ENCODE peak calls at places on chromosomes 7 and 10, in seven cellular contexts. W, B, P, E, L, D and Z are unnamed samples.

GRCh38 chr7:69130421-69130820 is 467.9 kb upstream of the AUTS2 start:
- DNase-seq in E (no peak), P (no peak), D (no peak), W (no peak), L (no peak), B (no peak), Z (no peak)

GRCh38 chr7:121305109-121305508 is 23.7 kb upstream of the WNT16 start:
- DNase-seq in E (no peak), D (no peak), L (no peak), P (no peak), B (no peak), W (no peak), Z (no peak)

GRCh38 chr7:36406156-36406555 is 16.5 kb downstream of the ANLN start:
- DNase-seq in B (peak; percentile 69), L (no peak), P (no peak), D (no peak), W (no peak), E (no peak), Z (no peak)

GRCh38 chr7:27170936-27171635 is 3.0 kb downstream of the HOXA10 start:
- DNase-seq in P (no peak), W (no peak), E (no peak), L (no peak), D (no peak), B (no peak), Z (no peak)

GRCh38 chr10:132458595-132459251 is 61.7 kb downstream of the PWWP2B start:
- DNase-seq in D (peak; percentile 36), L (no peak), B (peak; percentile 68), P (peak; percentile 66), W (peak; percentile 60), E (peak; percentile 78), Z (peak; percentile 84)

GRCh38 chr10:60661627-60662026 is 116.7 kb upstream of the CDK1 start:
- DNase-seq in W (no peak), B (no peak), E (no peak), L (peak; percentile 68), D (no peak), P (no peak), Z (no peak)

GRCh38 chr10:34124522-34125035 is 690.5 kb downstream of the PARD3 start:
- DNase-seq in E (peak; percentile 62), D (no peak), P (no peak), W (no peak), B (no peak), L (peak; percentile 72), Z (no peak)

GRCh38 chr7:125057974-125058373 is 128.3 kb upstream of the POT1 start:
- DNase-seq in E (peak; percentile 11), B (no peak), W (no peak), D (no peak), P (no peak), L (no peak), Z (no peak)

GRCh38 chr10:104123397-104123796 is 1.4 kb downstream of the SFR1 start:
- DNase-seq in D (no peak), W (no peak), E (no peak), B (no peak), P (no peak), L (peak; percentile 50), Z (peak; percentile 54)

GRCh38 chr7:136845899-136846465 is 22.5 kb upstream of the CHRM2 start:
- DNase-seq in L (no peak), D (no peak), B (no peak), P (no peak), W (no peak), E (no peak), Z (no peak)

GRCh38 chr7:76260171-76260703 is 42.2 kb upstream of the HSPB1 start:
- DNase-seq in W (peak; percentile 41), L (no peak), B (no peak), P (peak; percentile 14), D (peak; percentile 59), E (peak; percentile 62), Z (peak; percentile 73)

GRCh38 chr10:129525408-129525807 is 58.4 kb downstream of the MGMT start:
- DNase-seq in D (no peak), B (no peak), W (no peak), P (no peak), E (peak; percentile 37), L (no peak), Z (no peak)

GRCh38 chr7:69095649-69096048 is 502.6 kb upstream of the AUTS2 start:
- DNase-seq in W (no peak), B (no peak), L (peak; percentile 75), D (no peak), P (no peak), E (no peak), Z (no peak)

GRCh38 chr7:129958643-129959479 is 6.1 kb upstream of the UBE2H start:
- DNase-seq in W (no peak), D (no peak), P (no peak), L (peak; percentile 99), E (peak; percentile 90), B (no peak), Z (no peak)

GRCh38 chr7:102140952-102141370 is 145.7 kb upstream of the SH2B2 start:
- DNase-seq in W (no peak), L (no peak), B (no peak), E (no peak), D (peak; percentile 58), P (no peak), Z (peak; percentile 50)

GRCh38 chr10:69089638-69090599 is 2.0 kb downstream of the SRGN start:
- DNase-seq in D (peak; percentile 94), W (peak; percentile 73), E (no peak), B (no peak), L (no peak), P (peak; percentile 53), Z (no peak)

GRCh38 chr7:6618621-6619020 is 3.2 kb downstream of the ZNF853 start:
- DNase-seq in D (no peak), E (no peak), P (no peak), B (no peak), W (no peak), L (no peak), Z (no peak)

GRCh38 chr10:46299531-46300366 is 13.0 kb downstream of the ANTXRL start:
- DNase-seq in L (no peak), W (no peak), B (no peak), D (no peak), P (no peak), E (no peak), Z (no peak)

GRCh38 chr7:4025694-4026615 is 656.1 kb upstream of the FOXK1 start:
- DNase-seq in E (no peak), P (no peak), D (no peak), W (no peak), L (no peak), B (no peak), Z (no peak)

GRCh38 chr7:45881759-45882464 is 6.4 kb upstream of the IGFBP1 start:
- DNase-seq in D (no peak), E (peak; percentile 56), P (no peak), B (no peak), L (peak; percentile 64), W (no peak), Z (no peak)

GRCh38 chr10:11317936-11318670 is 293.3 kb downstream of the USP6NL start:
- DNase-seq in E (no peak), D (no peak), W (no peak), P (no peak), B (no peak), L (no peak), Z (no peak)